ENCODE peak calls at places on chromosome 13, in six cellular contexts. One of them, this sample, is unnamed.

GRCh38 chr13:44050450-44051063 is 170.9 kb downstream of the LACC1 start:
- DNase-seq in dorsolateral prefrontal cortex: no peak
- DNase-seq in cardiac fibroblast: peak
- DNase-seq in pancreas: no peak
- DNase-seq in uterus: no peak
- DNase-seq in upper lobe of right lung: no peak
- DNase-seq in this sample: peak

GRCh38 chr13:74930402-74931165 is 551.4 kb downstream of the TBC1D4 start:
- DNase-seq in dorsolateral prefrontal cortex: no peak
- DNase-seq in cardiac fibroblast: peak
- DNase-seq in pancreas: no peak
- DNase-seq in uterus: no peak
- DNase-seq in upper lobe of right lung: no peak
- DNase-seq in this sample: peak

GRCh38 chr13:85864963-85865530 is 65.8 kb upstream of the SLITRK6 start:
- DNase-seq in dorsolateral prefrontal cortex: no peak
- DNase-seq in cardiac fibroblast: peak
- DNase-seq in pancreas: no peak
- DNase-seq in uterus: no peak
- DNase-seq in upper lobe of right lung: no peak
- DNase-seq in this sample: peak

GRCh38 chr13:112057736-112058518 is 9.0 kb upstream of the SOX1 start:
- DNase-seq in dorsolateral prefrontal cortex: no peak
- DNase-seq in cardiac fibroblast: no peak
- DNase-seq in pancreas: no peak
- DNase-seq in uterus: no peak
- DNase-seq in upper lobe of right lung: no peak
- DNase-seq in this sample: no peak

GRCh38 chr13:48402325-48402962 is 10.5 kb downstream of the LPAR6 start:
- DNase-seq in dorsolateral prefrontal cortex: no peak
- DNase-seq in cardiac fibroblast: peak
- DNase-seq in pancreas: no peak
- DNase-seq in uterus: no peak
- DNase-seq in upper lobe of right lung: no peak
- DNase-seq in this sample: no peak

GRCh38 chr13:31476266-31476665 is 263.1 kb upstream of the RXFP2 start:
- DNase-seq in dorsolateral prefrontal cortex: peak
- DNase-seq in cardiac fibroblast: peak
- DNase-seq in pancreas: no peak
- DNase-seq in uterus: peak
- DNase-seq in upper lobe of right lung: no peak
- DNase-seq in this sample: peak

GRCh38 chr13:101499406-101499805 is 46.9 kb downstream of the ITGBL1 start:
- DNase-seq in dorsolateral prefrontal cortex: no peak
- DNase-seq in cardiac fibroblast: peak
- DNase-seq in pancreas: no peak
- DNase-seq in uterus: no peak
- DNase-seq in upper lobe of right lung: no peak
- DNase-seq in this sample: peak

GRCh38 chr13:40402931-40403412 is 263.5 kb downstream of the FOXO1 start:
- DNase-seq in dorsolateral prefrontal cortex: no peak
- DNase-seq in cardiac fibroblast: peak
- DNase-seq in pancreas: no peak
- DNase-seq in uterus: peak
- DNase-seq in upper lobe of right lung: no peak
- DNase-seq in this sample: peak

GRCh38 chr13:47519626-47520025 is 481.4 kb downstream of the SUCLA2 start:
- DNase-seq in dorsolateral prefrontal cortex: no peak
- DNase-seq in cardiac fibroblast: no peak
- DNase-seq in pancreas: no peak
- DNase-seq in uterus: no peak
- DNase-seq in upper lobe of right lung: no peak
- DNase-seq in this sample: no peak

GRCh38 chr13:37109080-37109678 is 3.7 kb upstream of the CSNK1A1L start:
- DNase-seq in dorsolateral prefrontal cortex: no peak
- DNase-seq in cardiac fibroblast: peak
- DNase-seq in pancreas: no peak
- DNase-seq in uterus: no peak
- DNase-seq in upper lobe of right lung: no peak
- DNase-seq in this sample: peak

GRCh38 chr13:43573361-43573740 is 213.4 kb downstream of the ENOX1 start:
- DNase-seq in dorsolateral prefrontal cortex: no peak
- DNase-seq in cardiac fibroblast: peak
- DNase-seq in pancreas: no peak
- DNase-seq in uterus: no peak
- DNase-seq in upper lobe of right lung: no peak
- DNase-seq in this sample: peak

GRCh38 chr13:20461481-20461859 is 64.2 kb downstream of the CRYL1 start:
- DNase-seq in dorsolateral prefrontal cortex: no peak
- DNase-seq in cardiac fibroblast: peak
- DNase-seq in pancreas: no peak
- DNase-seq in uterus: no peak
- DNase-seq in upper lobe of right lung: no peak
- DNase-seq in this sample: peak

DNA sequence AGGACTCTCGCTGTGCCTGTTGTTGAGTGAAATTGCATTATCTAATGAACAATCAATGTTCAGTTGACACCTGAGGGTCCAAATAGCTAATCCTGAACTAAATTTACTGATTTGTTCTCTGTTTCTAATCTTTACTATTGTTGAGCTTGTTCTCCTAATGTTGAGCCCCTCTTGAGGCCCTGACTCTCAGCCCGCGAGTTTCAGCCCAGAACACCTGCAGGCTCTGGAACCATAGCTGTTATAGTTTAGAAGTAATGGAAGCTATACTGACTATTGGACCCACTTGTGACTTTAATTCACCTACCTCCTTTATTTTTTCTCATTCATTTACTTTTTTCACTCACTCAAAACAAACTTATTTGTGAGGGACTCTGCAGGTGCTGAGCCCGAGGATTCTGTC is 20.6 kb upstream of the PCDH8 start:
- DNase-seq in dorsolateral prefrontal cortex: no peak
- DNase-seq in cardiac fibroblast: no peak
- DNase-seq in pancreas: no peak
- DNase-seq in uterus: no peak
- DNase-seq in upper lobe of right lung: no peak
- DNase-seq in this sample: no peak
- H3K4me3 ChIP-seq in dorsolateral prefrontal cortex: no peak
- H3K4me3 ChIP-seq in cardiac fibroblast: no peak
- H3K4me3 ChIP-seq in pancreas: no peak
- H3K4me3 ChIP-seq in uterus: no peak
- H3K4me3 ChIP-seq in upper lobe of right lung: no peak
- H3K4me3 ChIP-seq in this sample: no peak

GRCh38 chr13:96993660-96994029 is 631 bp downstream of the OXGR1 start:
- DNase-seq in dorsolateral prefrontal cortex: no peak
- DNase-seq in cardiac fibroblast: no peak
- DNase-seq in pancreas: no peak
- DNase-seq in uterus: no peak
- DNase-seq in upper lobe of right lung: no peak
- DNase-seq in this sample: no peak
- H3K4me3 ChIP-seq in dorsolateral prefrontal cortex: peak
- H3K4me3 ChIP-seq in cardiac fibroblast: peak
- H3K4me3 ChIP-seq in pancreas: peak
- H3K4me3 ChIP-seq in uterus: peak
- H3K4me3 ChIP-seq in upper lobe of right lung: peak
- H3K4me3 ChIP-seq in this sample: peak

DNA sequence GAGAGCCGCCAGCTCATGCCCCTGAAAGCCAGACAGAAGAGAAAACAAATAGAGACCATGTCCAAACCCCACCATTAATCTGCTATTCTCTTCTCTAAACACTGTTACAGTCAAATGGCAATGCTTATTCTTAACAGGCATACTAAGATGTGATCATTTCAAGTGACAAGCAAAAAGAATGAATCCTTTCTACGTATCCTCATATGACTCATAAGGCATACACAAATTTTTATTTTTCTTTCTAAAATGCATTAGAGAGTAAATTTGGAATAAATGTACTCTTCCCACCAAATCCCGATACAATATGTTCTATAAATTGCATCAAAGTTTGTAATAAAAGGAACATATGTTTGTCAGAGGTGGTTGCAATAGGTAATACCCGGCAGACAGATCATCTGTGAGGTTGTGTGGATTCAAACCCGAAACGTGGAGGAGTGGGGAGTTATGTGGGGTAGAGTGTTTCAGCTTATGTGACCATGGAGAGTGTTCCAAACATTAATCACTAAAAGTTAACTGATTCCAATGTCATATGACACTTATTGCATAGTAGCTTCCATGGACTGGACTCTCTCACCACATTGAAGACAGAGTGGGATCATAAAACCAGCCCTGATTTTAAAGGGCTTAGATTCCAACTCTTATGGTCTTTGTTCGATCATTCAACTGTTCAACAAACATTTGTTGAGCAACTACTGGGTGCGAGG is 213.1 kb downstream of the DCLK1 start:
- DNase-seq in dorsolateral prefrontal cortex: no peak
- DNase-seq in cardiac fibroblast: peak
- DNase-seq in pancreas: no peak
- DNase-seq in uterus: no peak
- DNase-seq in upper lobe of right lung: no peak
- DNase-seq in this sample: no peak
- H3K4me3 ChIP-seq in dorsolateral prefrontal cortex: no peak
- H3K4me3 ChIP-seq in cardiac fibroblast: no peak
- H3K4me3 ChIP-seq in pancreas: no peak
- H3K4me3 ChIP-seq in uterus: no peak
- H3K4me3 ChIP-seq in upper lobe of right lung: no peak
- H3K4me3 ChIP-seq in this sample: no peak

GRCh38 chr13:110797230-110797877 is 83.9 kb downstream of the ING1 start:
- DNase-seq in dorsolateral prefrontal cortex: no peak
- DNase-seq in cardiac fibroblast: no peak
- DNase-seq in pancreas: no peak
- DNase-seq in uterus: no peak
- DNase-seq in upper lobe of right lung: no peak
- DNase-seq in this sample: no peak

GRCh38 chr13:110801044-110801443 is 87.5 kb downstream of the ING1 start:
- DNase-seq in dorsolateral prefrontal cortex: no peak
- DNase-seq in cardiac fibroblast: no peak
- DNase-seq in pancreas: no peak
- DNase-seq in uterus: no peak
- DNase-seq in upper lobe of right lung: no peak
- DNase-seq in this sample: no peak

GRCh38 chr13:110798595-110798994 is 85.1 kb downstream of the ING1 start:
- DNase-seq in dorsolateral prefrontal cortex: no peak
- DNase-seq in cardiac fibroblast: no peak
- DNase-seq in pancreas: no peak
- DNase-seq in uterus: no peak
- DNase-seq in upper lobe of right lung: no peak
- DNase-seq in this sample: no peak

GRCh38 chr13:110794209-110794608 is 80.7 kb downstream of the ING1 start:
- DNase-seq in dorsolateral prefrontal cortex: no peak
- DNase-seq in cardiac fibroblast: no peak
- DNase-seq in pancreas: no peak
- DNase-seq in uterus: no peak
- DNase-seq in upper lobe of right lung: no peak
- DNase-seq in this sample: no peak

GRCh38 chr13:110799246-110800236 is 86.0 kb downstream of the ING1 start:
- DNase-seq in dorsolateral prefrontal cortex: no peak
- DNase-seq in cardiac fibroblast: peak
- DNase-seq in pancreas: no peak
- DNase-seq in uterus: peak
- DNase-seq in upper lobe of right lung: no peak
- DNase-seq in this sample: peak
- H3K4me3 ChIP-seq in dorsolateral prefrontal cortex: no peak
- H3K4me3 ChIP-seq in cardiac fibroblast: peak
- H3K4me3 ChIP-seq in pancreas: no peak
- H3K4me3 ChIP-seq in uterus: peak
- H3K4me3 ChIP-seq in upper lobe of right lung: peak
- H3K4me3 ChIP-seq in this sample: peak

GRCh38 chr13:34993470-34993869 is 51.4 kb downstream of the NBEA start:
- DNase-seq in dorsolateral prefrontal cortex: no peak
- DNase-seq in cardiac fibroblast: peak
- DNase-seq in pancreas: no peak
- DNase-seq in uterus: no peak
- DNase-seq in upper lobe of right lung: no peak
- DNase-seq in this sample: no peak

GRCh38 chr13:34990399-34991224 is 48.5 kb downstream of the NBEA start:
- DNase-seq in dorsolateral prefrontal cortex: no peak
- DNase-seq in cardiac fibroblast: no peak
- DNase-seq in pancreas: no peak
- DNase-seq in uterus: no peak
- DNase-seq in upper lobe of right lung: no peak
- DNase-seq in this sample: no peak

DNA sequence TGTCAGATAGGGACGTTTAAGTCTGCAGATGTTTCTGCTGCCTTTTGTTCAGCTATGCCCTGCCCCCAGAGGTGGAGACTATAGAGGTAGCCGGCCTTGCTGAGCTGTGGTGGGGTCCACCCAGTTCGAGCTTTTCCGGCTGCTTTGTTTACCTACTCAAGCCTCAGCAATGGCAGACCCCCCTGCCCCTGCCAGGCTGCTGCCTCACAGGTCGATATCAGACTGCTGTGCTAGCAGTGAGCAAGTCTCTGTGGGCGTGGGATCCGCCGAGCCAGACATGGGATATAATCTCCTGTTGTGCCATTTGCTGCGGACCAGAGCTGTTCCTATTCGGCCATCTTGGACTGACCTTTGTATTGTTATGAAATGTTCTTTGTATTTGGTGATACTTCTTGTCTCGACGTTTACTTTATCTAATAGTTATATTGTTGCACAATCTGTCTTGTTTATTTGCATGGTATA is 46.3 kb downstream of the NBEA start:
- DNase-seq in dorsolateral prefrontal cortex: no peak
- DNase-seq in cardiac fibroblast: no peak
- DNase-seq in pancreas: no peak
- DNase-seq in uterus: no peak
- DNase-seq in upper lobe of right lung: no peak
- DNase-seq in this sample: no peak
- H3K4me3 ChIP-seq in dorsolateral prefrontal cortex: no peak
- H3K4me3 ChIP-seq in cardiac fibroblast: no peak
- H3K4me3 ChIP-seq in pancreas: no peak
- H3K4me3 ChIP-seq in uterus: no peak
- H3K4me3 ChIP-seq in upper lobe of right lung: no peak
- H3K4me3 ChIP-seq in this sample: no peak

This sample was measured in astrocyte of the spinal cord.